ENCODE peak calls at places on chromosomes 2 and 18, in seven cellular contexts. O is hippocampal formation, S is fibroblast of the aortic adventitia, A is GM12865, K is KBM-7, Q is T follicular helper cell, L is hepatocyte. D is an unnamed sample.

GRCh38 chr2:48292429-48292828 is 237.5 kb upstream of the STON1 start:
- DNase-seq in A (no peak), O (no peak), Q (no peak), K (peak; percentile 44), S (no peak), L (no peak), D (no peak)

GRCh38 chr18:26429535-26429934 is 118.8 kb downstream of the KCTD1 start:
- DNase-seq in O (no peak), L (peak; percentile 62), Q (no peak), K (no peak), S (peak; percentile 73), A (no peak), D (peak; percentile 74)

GRCh38 chr18:13191779-13192178 is 26.8 kb upstream of the LDLRAD4 start:
- DNase-seq in L (peak; percentile 47), O (no peak), Q (no peak), S (no peak), K (no peak), A (no peak), D (no peak)

GRCh38 chr2:74205586-74205985 is 7.2 kb downstream of the MTHFD2 start:
- DNase-seq in K (peak; percentile 40), A (peak; percentile 61), L (peak; percentile 27), Q (no peak), O (no peak), S (no peak), D (no peak)

GRCh38 chr2:119315241-119315925 is 51.3 kb downstream of the C2orf76 start:
- DNase-seq in O (no peak), A (no peak), L (no peak), K (no peak), Q (no peak), S (peak; percentile 9), D (peak; percentile 11)

GRCh38 chr2:45033331-45033730 is 24.1 kb upstream of the SIX2 start:
- DNase-seq in S (no peak), Q (no peak), L (no peak), K (no peak), A (no peak), O (no peak), D (peak; percentile 53)

GRCh38 chr2:83155826-83156225 is 1303.3 kb downstream of the SUCLG1 start:
- DNase-seq in L (no peak), Q (no peak), A (no peak), K (no peak), S (no peak), O (no peak), D (no peak)

GRCh38 chr2:42859006-42859552 is 66.7 kb upstream of the HAAO start:
- DNase-seq in K (peak; percentile 90), L (peak; percentile 83), Q (peak; percentile 37), A (peak; percentile 77), S (peak; percentile 92), O (no peak), D (peak; percentile 68)

GRCh38 chr2:241775223-241776177 is 1.1 kb upstream of the GAL3ST2 start:
- DNase-seq in Q (no peak), A (no peak), K (no peak), O (no peak), S (no peak), L (no peak), D (peak; percentile 15)

GRCh38 chr2:241516520-241516965 is 8.2 kb upstream of the STK25 start:
- DNase-seq in Q (no peak), L (no peak), O (no peak), S (no peak), K (no peak), A (no peak), D (peak; percentile 15)

GRCh38 chr2:19488009-19488691 is 129.7 kb upstream of the OSR1 start:
- DNase-seq in L (no peak), O (no peak), S (peak; percentile 64), A (peak; percentile 28), K (no peak), Q (no peak), D (peak; percentile 84)

GRCh38 chr2:68762665-68763064 is 28.1 kb downstream of the ARHGAP25 start:
- DNase-seq in K (peak; percentile 64), O (no peak), L (no peak), S (peak; percentile 47), A (peak; percentile 59), Q (no peak), D (peak; percentile 33)

GRCh38 chr2:232588680-232589585 is 38.4 kb downstream of the EIF4E2 start:
- DNase-seq in K (no peak), A (no peak), S (peak; percentile 94), O (peak; percentile 60), L (peak; percentile 57), Q (no peak), D (peak; percentile 71)

D was measured in RPMI7951.